ENCODE peak calls at places on chromosome 4, in four cellular contexts. One of them, this sample, is unnamed.

GRCh38 chr4:8600266-8600665 is 7.7 kb downstream of the CPZ start:
- DNase-seq in upper lobe of right lung: no peak
- DNase-seq in K562: no peak
- DNase-seq in heart right ventricle: no peak
- DNase-seq in this sample: no peak

GRCh38 chr4:26297219-26297618 is 23.6 kb upstream of the RBPJ start:
- DNase-seq in upper lobe of right lung: no peak
- DNase-seq in K562: no peak
- DNase-seq in heart right ventricle: no peak
- DNase-seq in this sample: no peak

GRCh38 chr4:122898370-122899150 is 23.8 kb downstream of the NUDT6 start:
- DNase-seq in upper lobe of right lung: no peak
- DNase-seq in K562: no peak
- DNase-seq in heart right ventricle: no peak
- DNase-seq in this sample: peak; percentile 79

GRCh38 chr4:76747613-76748012 is 150.3 kb downstream of the SOWAHB start:
- DNase-seq in upper lobe of right lung: no peak
- DNase-seq in K562: no peak
- DNase-seq in heart right ventricle: no peak
- DNase-seq in this sample: no peak

GRCh38 chr4:167890226-167890625 is 202.1 kb upstream of the ANXA10 start:
- DNase-seq in upper lobe of right lung: no peak
- DNase-seq in K562: no peak
- DNase-seq in heart right ventricle: no peak
- DNase-seq in this sample: no peak

GRCh38 chr4:105092356-105092755 is 54.3 kb upstream of the TET2 start:
- DNase-seq in upper lobe of right lung: no peak
- DNase-seq in K562: no peak
- DNase-seq in heart right ventricle: no peak
- DNase-seq in this sample: peak; percentile 30

GRCh38 chr4:181971973-181972372 is 271.2 kb upstream of the TENM3 start:
- DNase-seq in upper lobe of right lung: no peak
- DNase-seq in K562: no peak
- DNase-seq in heart right ventricle: no peak
- DNase-seq in this sample: no peak

GRCh38 chr4:101774807-101775206 is 15.7 kb upstream of the BANK1 start:
- DNase-seq in upper lobe of right lung: no peak
- DNase-seq in K562: no peak
- DNase-seq in heart right ventricle: no peak
- DNase-seq in this sample: no peak

GRCh38 chr4:183356931-183357675 is 34.9 kb upstream of the CLDN24 start:
- DNase-seq in upper lobe of right lung: peak; percentile 37
- DNase-seq in K562: no peak
- DNase-seq in heart right ventricle: no peak
- DNase-seq in this sample: no peak

GRCh38 chr4:7698586-7698985 is 241.1 kb downstream of the AFAP1 start:
- DNase-seq in upper lobe of right lung: no peak
- DNase-seq in K562: peak; percentile 7
- DNase-seq in heart right ventricle: no peak
- DNase-seq in this sample: no peak

GRCh38 chr4:113845138-113845537 is 83.6 kb upstream of the CAMK2D start:
- DNase-seq in upper lobe of right lung: no peak
- DNase-seq in K562: no peak
- DNase-seq in heart right ventricle: no peak
- DNase-seq in this sample: no peak

GRCh38 chr4:154143720-154144119 is 347.9 kb downstream of the DCHS2 start:
- DNase-seq in upper lobe of right lung: no peak
- DNase-seq in K562: no peak
- DNase-seq in heart right ventricle: no peak
- DNase-seq in this sample: no peak

GRCh38 chr4:137601924-137602323 is 69.6 kb upstream of the PCDH18 start:
- DNase-seq in upper lobe of right lung: no peak
- DNase-seq in K562: no peak
- DNase-seq in heart right ventricle: no peak
- DNase-seq in this sample: no peak

GRCh38 chr4:175253184-175253902 is 335.2 kb downstream of the ADAM29 start:
- DNase-seq in upper lobe of right lung: no peak
- DNase-seq in K562: no peak
- DNase-seq in heart right ventricle: no peak
- DNase-seq in this sample: no peak

GRCh38 chr4:87353592-87353991 is 30.9 kb upstream of the HSD17B13 start:
- DNase-seq in upper lobe of right lung: no peak
- DNase-seq in K562: peak; percentile 16
- DNase-seq in heart right ventricle: peak; percentile 63
- DNase-seq in this sample: no peak

GRCh38 chr4:127732623-127733199 is 2.5 kb downstream of the SLC25A31 start:
- DNase-seq in upper lobe of right lung: no peak
- DNase-seq in K562: peak; percentile 43
- DNase-seq in heart right ventricle: no peak
- DNase-seq in this sample: no peak

GRCh38 chr4:122783301-122784215 is 43.1 kb upstream of the FGF2 start:
- DNase-seq in upper lobe of right lung: peak; percentile 64
- DNase-seq in K562: no peak
- DNase-seq in heart right ventricle: peak; percentile 78
- DNase-seq in this sample: peak; percentile 94

GRCh38 chr4:140014284-140014683 is 139.7 kb downstream of the MAML3 start:
- DNase-seq in upper lobe of right lung: no peak
- DNase-seq in K562: no peak
- DNase-seq in heart right ventricle: no peak
- DNase-seq in this sample: no peak

GRCh38 chr4:115671581-115671980 is 558.2 kb upstream of the NDST4 start:
- DNase-seq in upper lobe of right lung: no peak
- DNase-seq in K562: no peak
- DNase-seq in heart right ventricle: no peak
- DNase-seq in this sample: no peak

GRCh38 chr4:177339794-177340374 is 30.2 kb downstream of the NEIL3 start:
- DNase-seq in upper lobe of right lung: no peak
- DNase-seq in K562: peak; percentile 26
- DNase-seq in heart right ventricle: no peak
- DNase-seq in this sample: peak; percentile 13

GRCh38 chr4:98555798-98556445 is 102.5 kb downstream of the TSPAN5 start:
- DNase-seq in upper lobe of right lung: no peak
- DNase-seq in K562: no peak
- DNase-seq in heart right ventricle: no peak
- DNase-seq in this sample: no peak

GRCh38 chr4:90145331-90145730 is 18.1 kb downstream of the CCSER1 start:
- DNase-seq in upper lobe of right lung: no peak
- DNase-seq in K562: no peak
- DNase-seq in heart right ventricle: no peak
- DNase-seq in this sample: no peak

GRCh38 chr4:24373662-24374061 is 210.7 kb downstream of the DHX15 start:
- DNase-seq in upper lobe of right lung: no peak
- DNase-seq in K562: no peak
- DNase-seq in heart right ventricle: no peak
- DNase-seq in this sample: no peak

GRCh38 chr4:337932-338758 is 531 bp downstream of the ZNF141 start:
- DNase-seq in upper lobe of right lung: peak; percentile 85
- DNase-seq in K562: no peak
- DNase-seq in heart right ventricle: peak; percentile 5
- DNase-seq in this sample: no peak

DNA sequence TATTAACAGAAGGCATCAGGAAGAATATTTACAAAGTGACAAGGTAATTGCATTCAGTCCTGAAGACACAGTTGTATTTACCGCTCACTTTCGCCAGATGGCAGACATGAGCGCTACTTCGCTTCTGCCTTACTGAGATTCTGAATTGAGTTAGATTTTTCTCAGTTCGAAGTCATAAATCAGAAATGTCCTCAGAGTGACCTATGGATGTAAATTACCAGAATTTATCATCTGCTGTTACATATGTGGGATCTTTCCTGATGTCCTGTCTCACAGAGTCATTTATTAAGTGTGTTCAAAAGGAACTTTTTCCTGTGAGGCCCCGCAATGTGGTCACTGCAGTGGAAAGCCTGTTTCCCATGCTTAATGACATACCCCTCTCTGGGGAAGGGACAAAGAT is 97.3 kb upstream of the DCLK2 start:
- DNase-seq in upper lobe of right lung: no peak
- DNase-seq in K562: peak; percentile 61
- DNase-seq in heart right ventricle: peak; percentile 61
- DNase-seq in this sample: no peak
- TF ChIP-seq CTCF in upper lobe of right lung: peak; percentile 84
- TF ChIP-seq CTCF in K562: peak; percentile 67
- TF ChIP-seq CTCF in heart right ventricle: peak; percentile 79
- TF ChIP-seq CTCF in this sample: peak; percentile 83

DNA sequence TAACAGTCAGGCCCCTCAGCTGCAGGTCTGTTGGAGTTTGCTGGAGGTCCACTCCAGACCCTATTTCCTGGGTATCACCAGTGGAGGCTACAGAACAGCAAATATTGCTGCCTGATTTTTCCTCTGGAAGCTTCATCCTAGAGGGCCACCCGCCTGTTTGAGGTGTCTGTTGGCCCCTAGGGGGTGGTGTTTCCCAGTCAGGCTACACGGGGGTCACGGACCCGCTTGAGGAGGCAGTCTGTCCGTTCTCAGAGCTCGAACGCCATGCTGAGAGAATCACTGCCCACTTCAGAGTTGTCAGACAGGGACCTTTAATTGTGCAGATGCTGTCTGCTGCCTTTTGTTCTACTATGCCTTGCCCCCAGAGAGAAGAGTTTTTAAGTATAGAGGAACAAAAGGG is 160.8 kb downstream of the DKK2 start:
- DNase-seq in upper lobe of right lung: no peak
- DNase-seq in K562: no peak
- DNase-seq in heart right ventricle: no peak
- DNase-seq in this sample: no peak
- TF ChIP-seq CTCF in upper lobe of right lung: no peak
- TF ChIP-seq CTCF in K562: no peak
- TF ChIP-seq CTCF in heart right ventricle: no peak
- TF ChIP-seq CTCF in this sample: no peak

DNA sequence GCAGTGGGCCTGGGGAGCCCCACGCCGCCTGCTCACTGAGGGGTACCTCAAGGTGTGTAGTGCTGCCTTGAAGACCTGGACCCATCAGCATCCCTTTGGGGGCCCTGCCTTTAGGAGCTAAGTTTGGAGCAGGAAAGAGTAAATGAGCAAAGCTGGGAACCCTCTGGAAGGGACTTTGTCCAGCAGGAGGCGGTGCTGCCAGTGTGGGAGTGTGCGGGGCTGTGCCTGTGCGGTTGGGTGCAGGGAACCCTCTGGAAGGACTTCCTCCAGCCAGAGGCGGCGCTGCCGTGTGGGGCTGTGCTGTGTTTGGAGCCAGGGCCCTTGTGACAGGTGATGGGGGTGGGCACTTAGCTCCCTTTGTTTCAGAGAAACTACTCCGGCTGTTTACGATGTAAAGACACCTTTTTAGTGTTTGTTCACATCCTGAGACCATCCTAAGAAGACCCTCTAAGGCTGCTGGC is 25.8 kb downstream of the RGS12 start:
- DNase-seq in upper lobe of right lung: peak; percentile 55
- DNase-seq in K562: peak; percentile 45
- DNase-seq in heart right ventricle: no peak
- DNase-seq in this sample: no peak
- TF ChIP-seq CTCF in upper lobe of right lung: peak; percentile 17
- TF ChIP-seq CTCF in K562: peak; percentile 67
- TF ChIP-seq CTCF in heart right ventricle: no peak
- TF ChIP-seq CTCF in this sample: peak; percentile 22

DNA sequence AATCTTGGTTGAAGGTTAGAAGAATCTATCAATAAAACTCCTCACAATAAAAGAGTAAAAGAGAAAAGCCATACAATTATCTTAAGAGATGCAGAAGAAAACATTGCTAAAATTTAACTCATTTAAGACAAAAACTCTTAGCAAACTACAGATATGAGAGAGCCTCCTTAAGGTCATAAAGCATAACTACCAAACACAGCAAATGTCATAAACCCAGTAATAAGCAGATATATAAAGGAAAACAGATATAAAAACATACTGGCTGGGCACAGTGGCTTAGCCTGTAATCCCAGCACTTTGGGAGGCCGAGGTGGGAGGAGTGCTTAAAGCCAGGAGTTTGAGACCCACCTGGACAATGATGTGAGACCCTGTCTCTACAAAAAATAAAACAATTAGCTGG is 165.3 kb downstream of the FAM13A start:
- DNase-seq in upper lobe of right lung: no peak
- DNase-seq in K562: no peak
- DNase-seq in heart right ventricle: no peak
- DNase-seq in this sample: no peak
- TF ChIP-seq CTCF in upper lobe of right lung: no peak
- TF ChIP-seq CTCF in K562: no peak
- TF ChIP-seq CTCF in heart right ventricle: no peak
- TF ChIP-seq CTCF in this sample: no peak

GRCh38 chr4:124111922-124112321 is 600.6 kb downstream of the ANKRD50 start:
- DNase-seq in upper lobe of right lung: no peak
- DNase-seq in K562: peak; percentile 15
- DNase-seq in heart right ventricle: peak; percentile 32
- DNase-seq in this sample: peak; percentile 57
- TF ChIP-seq CTCF in upper lobe of right lung: peak; percentile 64
- TF ChIP-seq CTCF in K562: peak; percentile 17
- TF ChIP-seq CTCF in heart right ventricle: peak; percentile 71
- TF ChIP-seq CTCF in this sample: peak; percentile 75

DNA sequence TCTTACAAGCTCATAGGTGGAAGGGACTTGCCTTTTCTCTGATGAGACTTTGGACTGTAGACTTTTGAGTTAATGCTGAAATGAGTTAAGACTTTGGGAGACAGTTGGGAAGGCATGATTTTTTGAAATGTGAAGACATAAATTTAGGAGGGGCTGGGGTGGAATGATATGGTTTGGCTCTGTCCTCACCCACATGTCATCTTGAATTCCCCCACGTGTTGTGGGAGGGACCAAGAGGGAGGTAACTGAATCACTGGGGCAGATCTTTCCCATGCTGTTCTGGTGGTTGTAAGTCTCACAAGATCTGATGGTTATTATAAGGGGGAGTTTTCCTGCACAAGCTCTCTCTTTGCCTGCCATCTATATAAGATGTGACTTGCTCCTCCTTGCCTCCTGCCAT is 777.9 kb downstream of the CENPC start:
- DNase-seq in upper lobe of right lung: no peak
- DNase-seq in K562: no peak
- DNase-seq in heart right ventricle: no peak
- DNase-seq in this sample: no peak
- TF ChIP-seq CTCF in upper lobe of right lung: no peak
- TF ChIP-seq CTCF in K562: no peak
- TF ChIP-seq CTCF in heart right ventricle: no peak
- TF ChIP-seq CTCF in this sample: no peak

DNA sequence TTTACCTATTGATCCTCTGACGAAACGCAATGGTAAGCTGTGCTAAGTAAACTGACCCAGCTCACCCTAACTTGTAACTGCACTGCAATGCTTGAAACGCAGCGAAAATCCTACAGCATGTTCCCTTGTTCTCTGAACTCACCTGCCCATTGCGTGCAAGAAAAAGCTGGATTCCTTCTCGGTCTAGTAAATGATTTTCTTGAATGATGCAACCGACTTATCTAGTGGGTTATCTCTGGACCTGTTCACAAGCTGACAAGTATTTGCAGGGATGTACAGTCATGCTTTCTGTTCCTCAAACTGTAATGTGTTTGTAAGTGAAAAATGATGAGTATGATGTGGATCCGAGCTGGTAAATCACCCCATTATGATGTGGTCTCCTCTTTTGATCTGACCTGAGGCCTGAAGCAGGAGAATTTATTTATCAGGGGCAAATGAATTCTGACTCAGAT is 140.1 kb downstream of the BTC start:
- DNase-seq in upper lobe of right lung: no peak
- DNase-seq in K562: no peak
- DNase-seq in heart right ventricle: no peak
- DNase-seq in this sample: no peak
- TF ChIP-seq CTCF in upper lobe of right lung: no peak
- TF ChIP-seq CTCF in K562: no peak
- TF ChIP-seq CTCF in heart right ventricle: no peak
- TF ChIP-seq CTCF in this sample: no peak

This sample was measured in epithelial cell of proximal tubule.